ENCODE peak calls at places on chromosomes 13 and 19, in five cellular contexts. Y is IMR-90, K is endothelial cell of umbilical vein, X is DND-41, M is H1. F is an unnamed sample.

GRCh38 chr13:27960362-27961226 is 8.5 kb downstream of the CDX2 start:
- DNase-seq in M (peak; percentile 95), Y (no peak), X (peak; percentile 39), K (no peak), F (peak; percentile 91)

GRCh38 chr19:24078688-24079087 is 8.3 kb upstream of the ZNF254 start:
- DNase-seq in Y (no peak), K (no peak), M (no peak), X (no peak), F (no peak)

GRCh38 chr19:23957660-23958281 is 43.1 kb downstream of the ZNF726 start:
- DNase-seq in K (no peak), Y (peak; percentile 82), X (no peak), M (no peak), F (no peak)

GRCh38 chr13:46010148-46010547 is 42.4 kb downstream of the ZC3H13 start:
- DNase-seq in M (no peak), K (no peak), Y (no peak), X (no peak), F (no peak)

GRCh38 chr13:41311607-41312500 is 787 bp downstream of the NAA16 start:
- DNase-seq in Y (peak; percentile 43), X (peak; percentile 61), M (no peak), K (peak; percentile 78), F (peak; percentile 70)

GRCh38 chr19:932647-933552 is 7.1 kb downstream of the ARID3A start:
- DNase-seq in K (no peak), X (no peak), Y (peak; percentile 94), M (peak; percentile 56), F (peak; percentile 61)

GRCh38 chr13:48236528-48237353 is 3.7 kb downstream of the ITM2B start:
- DNase-seq in Y (no peak), X (no peak), M (no peak), K (peak; percentile 32), F (no peak)

GRCh38 chr13:100883453-100883852 is 208.9 kb upstream of the TMTC4 start:
- DNase-seq in M (no peak), Y (no peak), X (no peak), K (no peak), F (no peak)

GRCh38 chr13:106103779-106104178 is 431.7 kb downstream of the EFNB2 start:
- DNase-seq in M (no peak), K (no peak), Y (no peak), X (no peak), F (peak; percentile 58)

GRCh38 chr13:27036236-27036981 is 135.2 kb downstream of the USP12 start:
- DNase-seq in K (no peak), M (no peak), Y (no peak), X (no peak), F (no peak)

GRCh38 chr19:49004133-49004532 is 10.4 kb downstream of the RUVBL2 start:
- DNase-seq in M (no peak), K (no peak), X (no peak), Y (no peak), F (no peak)

GRCh38 chr13:41060723-41061074 is 610 bp upstream of the WBP4 start:
- DNase-seq in X (peak; percentile 88), Y (no peak), K (peak; percentile 81), M (peak; percentile 90), F (peak; percentile 79)

GRCh38 chr19:55369651-55370304 is 485 bp downstream of the IL11 start:
- DNase-seq in X (no peak), Y (peak; percentile 76), K (no peak), M (peak; percentile 87), F (no peak)

GRCh38 chr13:93270769-93271753 is 44.5 kb downstream of the GPC6 start:
- DNase-seq in X (no peak), Y (peak; percentile 44), M (no peak), K (no peak), F (no peak)

GRCh38 chr13:93262729-93263128 is 36.1 kb downstream of the GPC6 start:
- DNase-seq in K (no peak), M (no peak), Y (peak; percentile 85), X (no peak), F (no peak)

GRCh38 chr13:93268327-93269028 is 41.9 kb downstream of the GPC6 start:
- DNase-seq in M (no peak), Y (no peak), X (no peak), K (no peak), F (no peak)

GRCh38 chr13:93265800-93266199 is 39.2 kb downstream of the GPC6 start:
- DNase-seq in M (no peak), K (no peak), Y (no peak), X (no peak), F (no peak)

GRCh38 chr13:93266681-93267080 is 40.1 kb downstream of the GPC6 start:
- DNase-seq in Y (no peak), X (no peak), K (no peak), M (no peak), F (no peak)
- H3K9ac ChIP-seq in Y (no peak overlapping the region), X (no peak overlapping the region), K (no peak overlapping the region), M (no peak overlapping the region), F (no peak overlapping the region)

GRCh38 chr19:51090471-51090870 is 7.8 kb upstream of the KLK14 start:
- DNase-seq in K (no peak), X (no peak), Y (no peak), M (no peak), F (no peak)

GRCh38 chr19:51091126-51091525 is 8.4 kb upstream of the KLK14 start:
- DNase-seq in M (no peak), K (no peak), Y (no peak), X (no peak), F (no peak)

GRCh38 chr19:51093066-51093465 is 10.4 kb upstream of the KLK14 start:
- DNase-seq in Y (no peak), X (no peak), K (no peak), M (no peak), F (no peak)

GRCh38 chr19:51091895-51092873 is 9.5 kb upstream of the KLK14 start:
- DNase-seq in M (no peak), Y (no peak), X (no peak), K (no peak), F (no peak)

GRCh38 chr19:51089786-51090185 is 7.1 kb upstream of the KLK14 start:
- DNase-seq in K (no peak), X (no peak), M (no peak), Y (no peak), F (no peak)
- TF ChIP-seq CTCF in K (no peak), X (no peak), M (no peak), Y (no peak), F (no peak)

DNA sequence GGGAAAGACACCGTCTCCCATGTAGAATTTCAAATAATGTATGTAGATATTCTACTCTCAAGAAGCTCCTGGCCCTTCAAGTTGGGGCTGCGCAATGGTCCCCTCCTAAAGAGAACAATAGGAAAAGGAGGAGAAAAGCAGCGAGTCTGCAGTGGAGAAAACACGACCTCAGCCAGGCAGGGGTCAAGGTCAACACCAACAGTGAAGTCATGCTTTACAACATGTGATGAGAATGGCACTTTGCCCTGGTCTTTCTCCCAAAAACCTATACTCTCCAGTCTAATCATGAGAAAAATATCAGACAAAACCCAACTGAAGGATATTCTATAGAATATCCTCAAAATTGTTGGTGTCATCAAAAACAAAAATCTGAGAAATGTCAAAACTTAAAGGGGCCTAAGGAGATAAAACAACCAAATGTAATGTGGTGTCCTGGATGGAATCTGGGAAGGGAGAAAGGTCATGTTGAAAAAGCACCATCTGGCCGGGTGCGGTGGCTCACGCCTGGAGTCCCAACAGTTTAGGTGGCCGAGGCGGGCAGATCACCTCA is 101.0 kb downstream of the SPACA7 start:
- DNase-seq in X (no peak), M (no peak), Y (no peak), K (no peak), F (no peak)
- H3K27ac ChIP-seq in X (no peak overlapping the region), M (no peak overlapping the region), Y (no peak overlapping the region), K (no peak overlapping the region), F (no peak overlapping the region)

GRCh38 chr19:9986787-9987281 is 23.5 kb downstream of the COL5A3 start:
- DNase-seq in K (no peak), M (no peak), Y (peak; percentile 29), X (no peak), F (no peak)
- H3K9ac ChIP-seq in K (no peak overlapping the region), M (no peak overlapping the region), Y (no peak overlapping the region), X (no peak overlapping the region), F (no peak overlapping the region)

GRCh38 chr19:43504426-43505185 is at the start of gene PHLDB3:
- DNase-seq in X (peak; percentile 65), M (no peak), K (peak; percentile 6), Y (peak; percentile 9), F (peak; percentile 61)
- TF ChIP-seq CTCF in X (no peak), M (no peak), K (no peak), Y (no peak), F (no peak)

GRCh38 chr19:18298601-18299000 is 17.2 kb upstream of the JUND start:
- DNase-seq in X (no peak), Y (no peak), K (no peak), M (no peak), F (no peak)
- H3K27ac ChIP-seq in X (no peak overlapping the region), Y (no peak overlapping the region), K (no peak overlapping the region), M (no peak overlapping the region), F (no peak overlapping the region)

DNA sequence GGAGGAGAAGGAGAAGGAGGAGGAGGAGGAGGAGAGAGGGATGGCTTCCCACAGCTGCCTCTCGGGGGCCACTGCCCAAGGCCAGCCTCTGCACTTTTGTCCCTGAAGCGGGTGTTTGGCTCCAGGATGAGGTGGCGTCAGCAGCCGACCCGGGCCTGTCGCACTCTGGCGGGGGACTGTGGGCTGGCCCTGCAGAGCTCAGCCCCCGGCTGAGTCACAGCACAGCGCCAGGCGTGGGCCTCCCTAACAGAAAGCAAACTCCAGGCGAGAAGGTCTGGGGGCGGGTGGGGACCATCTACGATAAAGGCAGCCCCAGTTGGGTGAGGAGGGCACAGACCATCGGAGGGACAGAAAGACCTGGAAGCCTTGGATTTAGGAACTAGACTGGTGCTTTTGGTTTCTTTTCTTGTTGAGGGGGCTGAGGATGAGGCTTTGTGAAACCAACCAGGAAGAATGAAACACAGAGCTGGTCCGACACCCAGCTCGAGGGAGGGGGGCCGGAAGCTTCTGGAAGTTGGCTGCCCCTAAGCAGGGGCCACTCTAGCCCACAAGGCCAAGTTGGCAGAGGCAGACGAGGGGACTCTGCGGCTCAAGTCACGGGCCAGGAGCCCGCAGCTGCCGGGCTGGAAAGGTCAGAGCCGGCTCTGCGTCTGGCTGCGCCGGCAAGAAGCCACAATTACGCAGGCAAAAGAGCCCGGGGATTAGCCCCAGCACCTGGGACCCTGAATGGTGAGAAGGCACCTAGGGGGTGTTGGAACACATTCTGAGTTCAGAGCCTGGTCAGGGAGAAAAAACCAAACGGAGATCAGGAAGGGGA is 18.2 kb downstream of the LSM4 start:
- DNase-seq in Y (peak; percentile 83), K (peak; percentile 83), M (no peak), X (peak; percentile 84), F (peak; percentile 67)
- H3K9ac ChIP-seq in Y (peak overlapping the region; percentile 90), K (peak overlapping the region; percentile 90), M (peak overlapping the region; percentile 12), X (peak overlapping the region; percentile 64), F (peak overlapping the region; percentile 65)

F was measured in colonic mucosa.